ENCODE peak calls at places on chromosomes 5 and 9, in eight cellular contexts. V is adrenal gland, E is GM12891, M is transverse colon, B is body of pancreas, C is right lobe of liver, N is ovary, W is IMR-90. U is an unnamed sample.

GRCh38 chr5:42720242-42720641 is 36.4 kb upstream of the CCDC152 start:
- DNase-seq in M (no peak), E (no peak), C (no peak), N (no peak), V (no peak), W (no peak), B (no peak), U (no peak)

GRCh38 chr5:73735032-73735734 is 109.2 kb downstream of the ARHGEF28 start:
- DNase-seq in N (no peak), W (no peak), C (no peak), M (no peak), E (no peak), B (no peak), V (no peak), U (no peak)

GRCh38 chr5:176994460-176995121 is 12.0 kb downstream of the UIMC1 start:
- DNase-seq in B (peak; percentile 62), W (peak; percentile 60), V (peak; percentile 90), M (peak; percentile 20), E (peak; percentile 19), C (no peak), N (no peak), U (no peak)

GRCh38 chr5:35470866-35471265 is 146.8 kb upstream of the SPEF2 start:
- DNase-seq in C (no peak), N (no peak), E (no peak), W (peak; percentile 13), M (no peak), B (no peak), V (peak; percentile 61), U (no peak)

GRCh38 chr9:74726581-74726980 is 161.1 kb downstream of the TRPM6 start:
- DNase-seq in C (no peak), V (no peak), N (no peak), M (no peak), B (no peak), W (no peak), E (no peak), U (no peak)

GRCh38 chr5:96703985-96704384 is 41.8 kb downstream of the CAST start:
- DNase-seq in B (no peak), N (no peak), C (no peak), M (no peak), W (peak; percentile 77), E (no peak), V (no peak), U (no peak)

GRCh38 chr5:159605585-159605984 is 275.3 kb upstream of the IL12B start:
- DNase-seq in C (no peak), M (no peak), B (peak; percentile 21), W (no peak), V (peak; percentile 82), E (no peak), N (no peak), U (no peak)

GRCh38 chr9:124594673-124595072 is 87.5 kb upstream of the NR5A1 start:
- DNase-seq in N (no peak), M (no peak), V (no peak), B (no peak), C (no peak), W (peak; percentile 18), E (no peak), U (no peak)

GRCh38 chr5:145162641-145163040 is 672.5 kb downstream of the PRELID2 start:
- DNase-seq in E (no peak), W (no peak), C (no peak), V (no peak), B (no peak), N (no peak), M (no peak), U (no peak)

GRCh38 chr9:35186524-35186923 is 24.7 kb downstream of the UNC13B start:
- DNase-seq in V (no peak), C (no peak), E (no peak), M (peak; percentile 60), B (no peak), W (no peak), N (no peak), U (no peak)

GRCh38 chr5:98770158-98770910 is 3.1 kb upstream of the RGMB start:
- DNase-seq in B (peak; percentile 59), M (peak; percentile 60), E (peak; percentile 20), C (peak; percentile 54), N (peak; percentile 60), W (peak; percentile 66), V (peak; percentile 33), U (no peak)

GRCh38 chr5:77390795-77391194 is 101.3 kb downstream of the WDR41 start:
- DNase-seq in N (no peak), W (peak; percentile 69), M (no peak), V (no peak), B (no peak), C (peak; percentile 77), E (no peak), U (no peak)

GRCh38 chr9:115494958-115495690 is 377.2 kb upstream of the TNC start:
- DNase-seq in V (no peak), C (no peak), B (no peak), N (no peak), E (no peak), W (peak; percentile 8), M (no peak), U (no peak)

GRCh38 chr5:93300309-93300923 is 280.6 kb downstream of the NR2F1-AS1 start:
- DNase-seq in N (no peak), C (no peak), B (no peak), V (no peak), M (no peak), W (no peak), E (no peak), U (no peak)

GRCh38 chr5:179404321-179405053 is 59.2 kb upstream of the ADAMTS2 start:
- DNase-seq in C (peak; percentile 35), B (no peak), N (no peak), E (no peak), W (peak; percentile 42), V (no peak), M (no peak), U (no peak)

GRCh38 chr5:139273572-139274264 is 19.8 kb upstream of the MATR3 start:
- DNase-seq in E (peak; percentile 86), B (peak; percentile 93), N (peak; percentile 89), V (peak; percentile 94), W (peak; percentile 80), M (peak; percentile 94), C (peak; percentile 93), U (peak; percentile 85)
- TF ChIP-seq POLR2A in E (peak; percentile 94), B (peak; percentile 54), N (no peak), V (no peak), W (peak; percentile 81), M (peak; percentile 73), C (peak; percentile 58), U (peak; percentile 75)

DNA sequence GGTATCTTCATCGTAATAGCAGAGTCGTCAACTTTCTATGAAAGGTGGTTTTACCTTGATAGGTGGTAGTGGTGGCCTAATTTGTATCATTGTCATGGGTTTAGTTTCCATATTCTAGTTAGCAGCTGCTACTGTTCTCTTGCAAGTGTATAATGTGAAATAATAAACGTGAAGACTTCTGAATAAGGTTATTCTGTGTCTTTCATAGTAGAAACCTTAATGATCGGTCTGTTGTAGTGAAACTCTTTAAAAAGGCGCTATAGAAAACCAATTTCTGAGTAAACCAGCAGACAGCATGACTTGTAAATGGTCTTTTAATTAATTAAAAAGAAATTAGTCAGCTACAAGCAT is 1.6 kb downstream of the SET start:
- DNase-seq in M (no peak), B (no peak), E (no peak), N (no peak), C (no peak), V (no peak), W (no peak), U (no peak)
- TF ChIP-seq POLR2A in M (no peak), B (no peak), E (no peak), N (no peak), C (no peak), V (no peak), W (no peak), U (no peak)

DNA sequence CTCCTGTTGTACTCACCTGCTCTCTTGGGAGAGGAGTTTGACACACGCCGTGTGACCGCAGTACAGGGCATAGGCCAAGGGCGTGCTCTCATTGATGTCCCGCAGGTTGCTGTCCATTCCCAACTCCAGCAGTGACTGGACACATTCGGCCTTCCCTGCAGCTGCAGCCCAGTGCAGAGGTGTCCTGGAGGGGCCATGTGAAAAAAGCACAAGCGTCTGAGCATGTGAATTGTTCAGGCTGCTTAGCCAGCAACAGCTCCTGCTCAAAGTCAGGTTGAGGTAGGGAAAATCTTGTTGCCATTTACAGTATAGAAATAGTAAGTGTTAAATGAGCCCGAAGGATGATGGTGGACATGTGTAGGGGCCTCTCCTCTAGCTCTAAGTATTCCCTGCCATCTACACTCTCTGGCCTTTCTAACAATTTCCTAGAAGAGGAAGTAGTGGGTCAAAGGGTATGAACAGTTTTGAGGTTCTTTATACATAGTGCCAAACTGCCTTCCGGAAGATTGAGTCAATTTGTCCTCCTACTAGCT is 116.5 kb downstream of the ANKRD55 start:
- DNase-seq in B (no peak), V (no peak), W (no peak), N (no peak), C (peak; percentile 63), M (no peak), E (no peak), U (no peak)
- TF ChIP-seq POLR2A in B (no peak), V (no peak), W (no peak), N (no peak), C (no peak), M (no peak), E (no peak), U (no peak)

GRCh38 chr9:137579259-137579604 is 507 bp upstream of the DPH7 start:
- DNase-seq in N (peak; percentile 53), B (no peak), M (no peak), C (peak; percentile 58), V (no peak), W (no peak), E (no peak), U (no peak)

GRCh38 chr9:137575725-137576411 is 2.9 kb downstream of the DPH7 start:
- DNase-seq in M (no peak), N (no peak), V (no peak), C (no peak), B (no peak), W (no peak), E (no peak), U (no peak)

GRCh38 chr9:137580209-137580957 is 1.7 kb upstream of the DPH7 start:
- DNase-seq in W (no peak), M (no peak), N (no peak), B (no peak), E (no peak), V (no peak), C (no peak), U (no peak)

GRCh38 chr9:137580958-137581331 is 2.2 kb upstream of the DPH7 start:
- DNase-seq in M (no peak), V (no peak), B (no peak), C (no peak), E (no peak), W (no peak), N (no peak), U (no peak)

DNA sequence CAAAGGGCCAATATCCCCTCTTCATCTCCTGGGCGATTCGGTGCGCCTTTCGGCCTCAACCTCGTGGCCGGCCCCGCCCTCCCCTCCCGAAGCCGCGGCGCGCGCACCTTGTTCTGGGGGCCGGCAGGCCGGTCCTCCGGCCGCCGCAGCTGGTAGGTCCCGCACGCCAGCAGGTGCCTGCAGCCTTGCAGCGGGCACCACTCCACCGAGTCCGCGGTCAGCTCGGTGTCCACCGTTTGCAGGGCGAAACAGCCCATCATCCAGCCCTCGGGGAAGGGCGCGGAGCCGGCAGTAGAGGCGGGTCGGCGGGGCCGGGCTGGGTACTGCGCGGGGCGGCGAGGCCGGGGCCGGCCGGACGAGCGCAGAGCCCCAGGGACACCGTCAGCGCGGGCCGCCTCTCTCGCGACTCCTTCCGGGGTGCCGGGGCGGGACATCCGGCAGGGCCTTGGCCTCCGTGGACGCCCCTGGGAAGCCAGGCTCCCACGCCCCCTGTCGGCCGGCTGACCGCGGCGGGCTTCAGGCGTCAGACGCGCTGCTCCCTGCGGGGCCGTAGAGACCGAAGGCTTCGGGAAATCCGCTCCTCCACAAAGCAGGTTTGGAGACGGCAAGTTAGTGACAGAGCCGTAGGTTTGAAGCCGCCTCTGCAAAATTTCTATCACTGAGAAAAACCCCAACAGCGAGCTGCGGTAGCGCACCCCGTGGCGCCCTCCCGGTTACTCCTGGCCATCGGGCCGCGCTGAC is at the start of gene DPH7:
- DNase-seq in W (peak; percentile 83), N (peak; percentile 96), M (peak; percentile 97), V (peak; percentile 95), E (peak; percentile 100), C (peak; percentile 98), B (peak; percentile 96), U (peak; percentile 99)
- TF ChIP-seq POLR2A in W (no peak), N (peak; percentile 59), M (peak; percentile 71), V (peak; percentile 61), E (peak; percentile 61), C (peak; percentile 76), B (peak; percentile 74), U (peak; percentile 69)

U was measured in H54.